ENCODE peak calls at places on chromosomes 13 and 19, in four cellular contexts. J, R, V and Z are unnamed samples.

GRCh38 chr19:1261863-1262686 is 7.1 kb upstream of the CIRBP start:
- DNase-seq in J (no peak), R (no peak), V (peak), Z (no peak)

GRCh38 chr13:64158910-64159309 is 2743.3 kb upstream of the PCDH20 start:
- DNase-seq in J (no peak), R (peak), V (no peak), Z (peak)

GRCh38 chr19:6021878-6022569 is 44.1 kb upstream of the RANBP3 start:
- DNase-seq in J (peak), R (peak), V (peak), Z (peak)

GRCh38 chr13:114143806-114144605 is 11.6 kb upstream of the RASA3 start:
- DNase-seq in J (peak), R (peak), V (peak), Z (peak)

GRCh38 chr13:25468330-25469178 is 96.8 kb downstream of the ATP8A2 start:
- DNase-seq in J (peak), R (peak), V (no peak), Z (peak)

GRCh38 chr19:13154241-13154778 is 4.1 kb downstream of the IER2 start:
- DNase-seq in J (no peak), R (peak), V (peak), Z (peak)

GRCh38 chr13:26619321-26619720 is 61.8 kb downstream of the WASF3 start:
- DNase-seq in J (no peak), R (no peak), V (no peak), Z (no peak)

GRCh38 chr13:35927554-35927953 is 203.6 kb downstream of the DCLK1 start:
- DNase-seq in J (no peak), R (peak), V (no peak), Z (no peak)

GRCh38 chr19:18274303-18274775 is at the start of gene IQCN:
- DNase-seq in J (no peak), R (no peak), V (peak), Z (no peak)

GRCh38 chr13:41137241-41137640 is 4.6 kb upstream of the KBTBD6 start:
- DNase-seq in J (no peak), R (no peak), V (no peak), Z (no peak)
- TF ChIP-seq FOXJ3 in J (no peak), R (no peak), V (no peak), Z (no peak)

GRCh38 chr19:42088471-42089190 is 12.7 kb downstream of the ZNF574 start:
- DNase-seq in J (no peak), R (no peak), V (no peak), Z (no peak)
- TF ChIP-seq FOXJ3 in J (no peak), R (no peak), V (no peak), Z (no peak)

GRCh38 chr19:10061717-10062310 is 24.3 kb upstream of the SHFL start:
- DNase-seq in J (peak), R (peak), V (no peak), Z (no peak)
- TF ChIP-seq FOXJ3 in J (no peak), R (peak), V (no peak), Z (no peak)

GRCh38 chr13:46728777-46729176 is 68.2 kb downstream of the ESD start:
- DNase-seq in J (no peak), R (peak), V (peak), Z (no peak)
- TF ChIP-seq FOXJ3 in J (no peak), R (no peak), V (no peak), Z (no peak)

GRCh38 chr19:8305798-8306197 is 2.4 kb downstream of the CD320 start:
- DNase-seq in J (peak), R (no peak), V (no peak), Z (no peak)

GRCh38 chr19:8308891-8309291 is 733 bp upstream of the CD320 start:
- DNase-seq in J (peak), R (no peak), V (no peak), Z (no peak)

GRCh38 chr19:8306235-8307054 is 1.7 kb downstream of the CD320 start:
- DNase-seq in J (peak), R (no peak), V (no peak), Z (no peak)

GRCh38 chr19:8307965-8308866 is at the start of gene CD320:
- DNase-seq in J (peak), R (peak), V (peak), Z (peak)

GRCh38 chr19:8307400-8307964 is 676 bp downstream of the CD320 start:
- DNase-seq in J (peak), R (peak), V (peak), Z (peak)
- TF ChIP-seq FOXJ3 in J (no peak), R (no peak), V (no peak), Z (no peak)

GRCh38 chr13:104315606-104316005 is 1249.4 kb upstream of the SLC10A2 start:
- DNase-seq in J (no peak), R (no peak), V (peak), Z (no peak)
- TF ChIP-seq FOXJ3 in J (no peak), R (no peak), V (no peak), Z (no peak)

GRCh38 chr19:38702278-38702677 is 42.0 kb downstream of the CAPN12 start:
- DNase-seq in J (no peak), R (no peak), V (no peak), Z (no peak)

GRCh38 chr19:38701455-38702063 is 42.7 kb downstream of the CAPN12 start:
- DNase-seq in J (no peak), R (no peak), V (peak), Z (no peak)

GRCh38 chr19:38699647-38700349 is 44.5 kb downstream of the CAPN12 start:
- DNase-seq in J (no peak), R (no peak), V (no peak), Z (no peak)

GRCh38 chr19:38700350-38700932 is 43.8 kb downstream of the CAPN12 start:
- DNase-seq in J (no peak), R (no peak), V (peak), Z (no peak)

GRCh38 chr19:38700933-38701454 is 43.3 kb downstream of the CAPN12 start:
- DNase-seq in J (no peak), R (no peak), V (peak), Z (no peak)
- TF ChIP-seq FOXJ3 in J (no peak), R (no peak), V (no peak), Z (no peak)